ENCODE peak calls at places on chromosomes 16 and 17, in five cellular contexts. X, P, Y, H and G are unnamed samples.

GRCh38 chr16:50037791-50038190 is 12.8 kb downstream of the CNEP1R1 start:
- DNase-seq in X (no peak), Y (no peak), P (no peak), H (no peak), G (no peak)

GRCh38 chr16:65116818-65117430 is 4.9 kb downstream of the CDH11 start:
- DNase-seq in H (no peak), Y (no peak), P (no peak), X (no peak), G (no peak)

GRCh38 chr17:45389354-45389753 is 43.3 kb downstream of the ARHGAP27 start:
- DNase-seq in H (no peak), P (no peak), X (no peak), Y (no peak), G (no peak)

GRCh38 chr16:76343761-76344160 is 66.6 kb downstream of the CNTNAP4 start:
- DNase-seq in H (no peak), P (no peak), Y (no peak), X (no peak), G (no peak)

GRCh38 chr17:31390748-31391495 is 553 bp upstream of the RAB11FIP4 start:
- DNase-seq in H (no peak), Y (no peak), X (no peak), P (no peak), G (no peak)

GRCh38 chr17:57410169-57410568 is 153.8 kb downstream of the MSI2 start:
- DNase-seq in X (no peak), Y (no peak), H (no peak), P (no peak), G (no peak)

GRCh38 chr17:41196068-41196467 is 6.4 kb downstream of the KRTAP9-1 start:
- DNase-seq in P (no peak), Y (no peak), X (no peak), H (no peak), G (no peak)

GRCh38 chr16:75264531-75264998 is 13.1 kb upstream of the BCAR1 start:
- DNase-seq in P (no peak), Y (no peak), H (no peak), X (no peak), G (no peak)

GRCh38 chr17:59561042-59561441 is 4.4 kb upstream of the DHX40 start:
- DNase-seq in Y (peak), H (no peak), P (no peak), X (no peak), G (no peak)

GRCh38 chr16:2486645-2487516 is 12.0 kb downstream of the TBC1D24 start:
- DNase-seq in X (peak), H (peak), P (peak), Y (no peak), G (no peak)